ENCODE peak calls at places on chromosomes 2 and 18, in seven cellular contexts. One of them, this sample, is unnamed. For H3K4me1, the result is how much of the 10 kb centered on the place peaks cover.

GRCh38 chr2:66507673-66508127 is 72.8 kb downstream of the MEIS1 start:
- DNase-seq in suprapubic skin: no peak
- DNase-seq in sigmoid colon: no peak
- DNase-seq in K562: no peak
- DNase-seq in HepG2: no peak
- DNase-seq in stomach: no peak
- DNase-seq in upper lobe of left lung: no peak
- DNase-seq in this sample: no peak

GRCh38 chr18:56789004-56789888 is 138.1 kb downstream of the WDR7 start:
- DNase-seq in suprapubic skin: no peak
- DNase-seq in stomach: no peak
- DNase-seq in sigmoid colon: no peak
- DNase-seq in upper lobe of left lung: no peak
- DNase-seq in K562: peak
- DNase-seq in HepG2: peak
- DNase-seq in this sample: peak

GRCh38 chr2:222960126-222960525 is 91.9 kb upstream of the KCNE4 start:
- DNase-seq in upper lobe of left lung: no peak
- DNase-seq in suprapubic skin: no peak
- DNase-seq in HepG2: no peak
- DNase-seq in K562: no peak
- DNase-seq in sigmoid colon: no peak
- DNase-seq in stomach: no peak
- DNase-seq in this sample: no peak

GRCh38 chr2:105774781-105775337 is 30.1 kb downstream of the NCK2 start:
- DNase-seq in stomach: no peak
- DNase-seq in upper lobe of left lung: no peak
- DNase-seq in K562: no peak
- DNase-seq in sigmoid colon: no peak
- DNase-seq in HepG2: no peak
- DNase-seq in suprapubic skin: no peak
- DNase-seq in this sample: no peak

GRCh38 chr18:78986018-78986481 is 6.4 kb downstream of the SALL3 start:
- DNase-seq in stomach: no peak
- DNase-seq in HepG2: peak
- DNase-seq in suprapubic skin: no peak
- DNase-seq in sigmoid colon: no peak
- DNase-seq in K562: no peak
- DNase-seq in upper lobe of left lung: peak
- DNase-seq in this sample: no peak

GRCh38 chr2:85541262-85541661 is 2.3 kb downstream of the MAT2A start:
- DNase-seq in HepG2: no peak
- DNase-seq in upper lobe of left lung: no peak
- DNase-seq in suprapubic skin: no peak
- DNase-seq in stomach: no peak
- DNase-seq in sigmoid colon: no peak
- DNase-seq in K562: no peak
- DNase-seq in this sample: no peak

GRCh38 chr2:7419814-7420213 is 502.6 kb downstream of the RNF144A start:
- DNase-seq in upper lobe of left lung: no peak
- DNase-seq in HepG2: no peak
- DNase-seq in suprapubic skin: no peak
- DNase-seq in sigmoid colon: no peak
- DNase-seq in K562: no peak
- DNase-seq in stomach: no peak
- DNase-seq in this sample: no peak

GRCh38 chr2:196307775-196308174 is 136.4 kb upstream of the STK17B start:
- DNase-seq in suprapubic skin: no peak
- DNase-seq in stomach: no peak
- DNase-seq in sigmoid colon: no peak
- DNase-seq in upper lobe of left lung: peak
- DNase-seq in K562: no peak
- DNase-seq in HepG2: no peak
- DNase-seq in this sample: no peak

GRCh38 chr2:167292430-167293171 is 404.3 kb downstream of the XIRP2 start:
- DNase-seq in K562: peak
- DNase-seq in suprapubic skin: peak
- DNase-seq in stomach: peak
- DNase-seq in HepG2: peak
- DNase-seq in upper lobe of left lung: peak
- DNase-seq in sigmoid colon: peak
- DNase-seq in this sample: peak

GRCh38 chr2:71603311-71603794 is 150.0 kb downstream of the DYSF start:
- DNase-seq in upper lobe of left lung: no peak
- DNase-seq in suprapubic skin: peak
- DNase-seq in K562: no peak
- DNase-seq in HepG2: no peak
- DNase-seq in stomach: no peak
- DNase-seq in sigmoid colon: peak
- DNase-seq in this sample: peak

GRCh38 chr2:191421950-191422349 is 176.7 kb downstream of the MYO1B start:
- DNase-seq in upper lobe of left lung: no peak
- DNase-seq in sigmoid colon: no peak
- DNase-seq in K562: no peak
- DNase-seq in stomach: no peak
- DNase-seq in HepG2: no peak
- DNase-seq in suprapubic skin: no peak
- DNase-seq in this sample: no peak

GRCh38 chr2:66084948-66085590 is 349.9 kb upstream of the MEIS1 start:
- DNase-seq in suprapubic skin: no peak
- DNase-seq in HepG2: no peak
- DNase-seq in upper lobe of left lung: no peak
- DNase-seq in stomach: no peak
- DNase-seq in K562: no peak
- DNase-seq in sigmoid colon: no peak
- DNase-seq in this sample: no peak

GRCh38 chr2:178233428-178233827 is 39.1 kb downstream of the OSBPL6 start:
- DNase-seq in HepG2: no peak
- DNase-seq in upper lobe of left lung: no peak
- DNase-seq in sigmoid colon: no peak
- DNase-seq in suprapubic skin: no peak
- DNase-seq in K562: no peak
- DNase-seq in stomach: no peak
- DNase-seq in this sample: no peak

GRCh38 chr2:219571311-219572236 is at the start of gene OBSL1:
- DNase-seq in sigmoid colon: peak
- DNase-seq in suprapubic skin: no peak
- DNase-seq in K562: peak
- DNase-seq in upper lobe of left lung: peak
- DNase-seq in HepG2: peak
- DNase-seq in stomach: peak
- DNase-seq in this sample: peak

GRCh38 chr2:225073198-225073597 is 30.9 kb upstream of the DOCK10 start:
- DNase-seq in suprapubic skin: no peak
- DNase-seq in stomach: no peak
- DNase-seq in HepG2: no peak
- DNase-seq in K562: no peak
- DNase-seq in sigmoid colon: no peak
- DNase-seq in upper lobe of left lung: no peak
- DNase-seq in this sample: no peak

GRCh38 chr2:66957198-66957597 is 439.9 kb upstream of the ETAA1 start:
- DNase-seq in K562: no peak
- DNase-seq in HepG2: no peak
- DNase-seq in sigmoid colon: no peak
- DNase-seq in stomach: no peak
- DNase-seq in suprapubic skin: no peak
- DNase-seq in upper lobe of left lung: no peak
- DNase-seq in this sample: no peak

GRCh38 chr2:42974303-42974696 is 181.9 kb upstream of the HAAO start:
- DNase-seq in suprapubic skin: no peak
- DNase-seq in K562: no peak
- DNase-seq in sigmoid colon: peak
- DNase-seq in upper lobe of left lung: no peak
- DNase-seq in HepG2: no peak
- DNase-seq in stomach: no peak
- DNase-seq in this sample: no peak

GRCh38 chr2:288002-288742 is at the start of gene ALKAL2:
- DNase-seq in stomach: peak
- DNase-seq in sigmoid colon: no peak
- DNase-seq in upper lobe of left lung: peak
- DNase-seq in HepG2: no peak
- DNase-seq in suprapubic skin: no peak
- DNase-seq in K562: no peak
- DNase-seq in this sample: peak

GRCh38 chr2:88556026-88556425 is 71.2 kb downstream of the EIF2AK3 start:
- DNase-seq in HepG2: no peak
- DNase-seq in stomach: no peak
- DNase-seq in sigmoid colon: no peak
- DNase-seq in suprapubic skin: no peak
- DNase-seq in K562: no peak
- DNase-seq in upper lobe of left lung: no peak
- DNase-seq in this sample: no peak

GRCh38 chr2:9392895-9393757 is 30.2 kb downstream of the ITGB1BP1 start:
- DNase-seq in HepG2: no peak
- DNase-seq in upper lobe of left lung: peak
- DNase-seq in K562: no peak
- DNase-seq in stomach: no peak
- DNase-seq in suprapubic skin: no peak
- DNase-seq in sigmoid colon: peak
- DNase-seq in this sample: no peak

GRCh38 chr2:176553685-176554106 is 284.5 kb downstream of the MTX2 start:
- DNase-seq in K562: no peak
- DNase-seq in suprapubic skin: peak
- DNase-seq in sigmoid colon: peak
- DNase-seq in upper lobe of left lung: peak
- DNase-seq in stomach: peak
- DNase-seq in HepG2: no peak
- DNase-seq in this sample: peak

GRCh38 chr2:113167962-113168340 is 5.8 kb upstream of the PSD4 start:
- DNase-seq in stomach: no peak
- DNase-seq in sigmoid colon: no peak
- DNase-seq in K562: no peak
- DNase-seq in suprapubic skin: no peak
- DNase-seq in HepG2: no peak
- DNase-seq in upper lobe of left lung: no peak
- DNase-seq in this sample: no peak

GRCh38 chr18:39960545-39960944 is 1994.5 kb upstream of the PIK3C3 start:
- DNase-seq in suprapubic skin: no peak
- DNase-seq in upper lobe of left lung: no peak
- DNase-seq in stomach: no peak
- DNase-seq in sigmoid colon: no peak
- DNase-seq in HepG2: no peak
- DNase-seq in K562: no peak
- DNase-seq in this sample: no peak

GRCh38 chr18:42544901-42545300 is 570.6 kb downstream of the RIT2 start:
- DNase-seq in suprapubic skin: no peak
- DNase-seq in HepG2: no peak
- DNase-seq in upper lobe of left lung: no peak
- DNase-seq in K562: no peak
- DNase-seq in sigmoid colon: no peak
- DNase-seq in stomach: no peak
- DNase-seq in this sample: no peak

GRCh38 chr18:42545825-42546224 is 569.7 kb downstream of the RIT2 start:
- DNase-seq in HepG2: no peak
- DNase-seq in K562: no peak
- DNase-seq in sigmoid colon: no peak
- DNase-seq in upper lobe of left lung: no peak
- DNase-seq in suprapubic skin: no peak
- DNase-seq in stomach: no peak
- DNase-seq in this sample: no peak

DNA sequence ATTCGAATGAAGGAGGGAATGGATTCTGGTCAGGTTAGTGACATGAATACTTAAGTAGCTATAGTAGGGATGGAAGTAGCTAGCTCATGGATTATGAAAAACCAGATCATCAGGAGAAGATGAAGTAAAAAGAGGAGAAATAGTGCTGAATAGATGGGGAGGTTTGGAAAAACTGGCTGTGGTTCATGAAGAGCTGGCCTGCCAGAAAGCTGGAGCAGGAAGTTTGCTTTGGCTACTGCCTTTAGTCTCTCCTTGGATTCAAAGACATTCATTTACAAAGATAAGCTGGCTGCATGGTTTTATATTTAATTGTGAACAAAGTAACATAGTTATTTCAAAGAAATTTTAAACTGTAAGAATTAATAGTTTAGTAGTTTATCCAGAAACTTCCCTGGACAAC is 567.0 kb downstream of the RIT2 start:
- DNase-seq in suprapubic skin: no peak
- DNase-seq in HepG2: no peak
- DNase-seq in stomach: peak
- DNase-seq in upper lobe of left lung: no peak
- DNase-seq in K562: no peak
- DNase-seq in sigmoid colon: no peak
- DNase-seq in this sample: no peak
- H3K4me1 ChIP-seq in suprapubic skin: under half
- H3K4me1 ChIP-seq in HepG2: under half
- H3K4me1 ChIP-seq in stomach: under half
- H3K4me1 ChIP-seq in upper lobe of left lung: under half
- H3K4me1 ChIP-seq in K562: under half
- H3K4me1 ChIP-seq in sigmoid colon: under half
- H3K4me1 ChIP-seq in this sample: under half

GRCh38 chr2:230666885-230667712 is 45.5 kb upstream of the CAB39 start:
- DNase-seq in K562: no peak
- DNase-seq in HepG2: no peak
- DNase-seq in suprapubic skin: no peak
- DNase-seq in upper lobe of left lung: no peak
- DNase-seq in stomach: no peak
- DNase-seq in sigmoid colon: no peak
- DNase-seq in this sample: peak
- TF ChIP-seq POLR2AphosphoS5 in K562: no peak
- TF ChIP-seq POLR2AphosphoS5 in HepG2: no peak
- TF ChIP-seq POLR2AphosphoS5 in suprapubic skin: no peak
- TF ChIP-seq POLR2AphosphoS5 in upper lobe of left lung: no peak
- TF ChIP-seq POLR2AphosphoS5 in stomach: no peak
- TF ChIP-seq POLR2AphosphoS5 in sigmoid colon: no peak
- TF ChIP-seq POLR2AphosphoS5 in this sample: no peak

GRCh38 chr2:120552800-120553471 is 182.7 kb upstream of the GLI2 start:
- DNase-seq in sigmoid colon: peak
- DNase-seq in K562: peak
- DNase-seq in upper lobe of left lung: peak
- DNase-seq in stomach: peak
- DNase-seq in suprapubic skin: peak
- DNase-seq in HepG2: peak
- DNase-seq in this sample: peak
- TF ChIP-seq EP300 in sigmoid colon: no peak
- TF ChIP-seq EP300 in K562: no peak
- TF ChIP-seq EP300 in upper lobe of left lung: no peak
- TF ChIP-seq EP300 in stomach: peak
- TF ChIP-seq EP300 in suprapubic skin: no peak
- TF ChIP-seq EP300 in HepG2: no peak
- TF ChIP-seq EP300 in this sample: no peak

DNA sequence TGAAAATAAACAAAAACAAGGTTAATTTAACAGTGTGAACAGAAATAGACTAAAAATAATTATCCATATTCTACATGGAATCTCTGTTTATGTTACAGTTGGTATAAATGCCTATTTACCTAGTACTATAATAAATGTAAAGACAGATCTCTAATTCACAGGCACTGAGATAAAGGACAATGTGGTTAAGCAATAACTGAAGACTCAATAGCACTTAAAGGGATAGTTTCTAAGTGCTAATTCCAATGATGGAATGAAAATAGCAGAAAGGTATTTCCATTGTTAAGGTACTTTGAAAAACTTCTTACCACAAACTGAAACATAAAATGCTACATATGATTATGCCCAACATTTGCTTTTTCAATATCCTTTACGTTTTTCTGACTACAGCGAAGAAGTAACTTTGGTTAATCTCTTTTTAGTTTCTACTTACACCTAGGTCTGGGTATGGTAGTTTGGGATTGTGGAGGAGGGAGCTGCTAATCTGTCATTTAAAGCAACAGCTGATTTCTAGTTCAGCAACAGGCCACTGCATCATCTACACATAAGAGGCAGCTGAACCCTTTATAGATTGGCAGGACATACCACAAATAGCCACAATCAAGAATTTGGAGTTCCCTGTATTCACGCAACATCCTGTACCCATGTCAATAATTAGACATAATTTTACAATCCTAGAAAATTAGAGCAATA is 27.2 kb downstream of the MAP4K3 start:
- DNase-seq in suprapubic skin: no peak
- DNase-seq in upper lobe of left lung: no peak
- DNase-seq in sigmoid colon: no peak
- DNase-seq in stomach: no peak
- DNase-seq in HepG2: no peak
- DNase-seq in K562: no peak
- DNase-seq in this sample: no peak
- H3K4me1 ChIP-seq in suprapubic skin: under half
- H3K4me1 ChIP-seq in upper lobe of left lung: under half
- H3K4me1 ChIP-seq in sigmoid colon: half or more
- H3K4me1 ChIP-seq in stomach: half or more
- H3K4me1 ChIP-seq in HepG2: half or more
- H3K4me1 ChIP-seq in K562: under half
- H3K4me1 ChIP-seq in this sample: half or more

This sample was measured in transverse colon.